ENCODE peak calls at places on chromosome 4, in ten cellular contexts. Q is WTC11, B is thoracic aorta, M is brain microvascular endothelial cell, F is AG10803, A is GM13976, N is keratinocyte, Y is A549, W is endothelial cell, R is RWPE2. T is an unnamed sample.

GRCh38 chr4:166165829-166166420 is 292.9 kb downstream of the TLL1 start:
- DNase-seq in Q (no peak), B (no peak), M (peak), F (peak), A (peak), N (no peak), Y (peak), W (peak), R (no peak), T (peak)

GRCh38 chr4:48346594-48346993 is 5.3 kb downstream of the SLAIN2 start:
- DNase-seq in Q (no peak), B (no peak), M (no peak), F (no peak), A (no peak), N (no peak), Y (no peak), W (no peak), R (no peak), T (no peak)

GRCh38 chr4:5757091-5757490 is 46.1 kb downstream of the EVC start:
- DNase-seq in Q (no peak), B (no peak), M (no peak), F (no peak), A (no peak), N (no peak), Y (no peak), W (no peak), R (no peak), T (no peak)

GRCh38 chr4:124334119-124334518 is 378.4 kb downstream of the ANKRD50 start:
- DNase-seq in Q (no peak), B (no peak), M (peak), F (peak), A (peak), N (peak), Y (peak), W (peak), R (no peak), T (peak)

GRCh38 chr4:183057255-183057654 is 41.8 kb upstream of the WWC2 start:
- DNase-seq in Q (no peak), B (no peak), M (no peak), F (no peak), A (no peak), N (no peak), Y (no peak), W (no peak), R (no peak), T (no peak)

GRCh38 chr4:119593698-119594097 is 34.9 kb downstream of the PDE5A start:
- DNase-seq in Q (no peak), B (no peak), M (no peak), F (no peak), A (no peak), N (no peak), Y (no peak), W (no peak), R (no peak), T (no peak)

GRCh38 chr4:41285202-41285876 is 28.6 kb downstream of the UCHL1 start:
- DNase-seq in Q (no peak), B (no peak), M (no peak), F (no peak), A (no peak), N (no peak), Y (no peak), W (no peak), R (no peak), T (peak)

GRCh38 chr4:103100691-103101090 is 1.1 kb upstream of the BDH2 start:
- DNase-seq in Q (no peak), B (no peak), M (no peak), F (no peak), A (no peak), N (no peak), Y (no peak), W (no peak), R (no peak), T (no peak)

GRCh38 chr4:122453384-122454000 is 3.0 kb downstream of the IL2 start:
- DNase-seq in Q (no peak), B (no peak), M (no peak), F (no peak), A (no peak), N (no peak), Y (no peak), W (no peak), R (no peak), T (no peak)

GRCh38 chr4:108972613-108973283 is 209.9 kb upstream of the ETNPPL start:
- DNase-seq in Q (no peak), B (no peak), M (no peak), F (no peak), A (no peak), N (no peak), Y (no peak), W (no peak), R (no peak), T (no peak)

GRCh38 chr4:128558896-128559669 is 250.4 kb upstream of the JADE1 start:
- DNase-seq in Q (no peak), B (no peak), M (no peak), F (peak), A (no peak), N (no peak), Y (no peak), W (no peak), R (no peak), T (peak)

GRCh38 chr4:123870283-123870876 is 473.8 kb downstream of the SPRY1 start:
- DNase-seq in Q (no peak), B (no peak), M (no peak), F (no peak), A (no peak), N (no peak), Y (no peak), W (no peak), R (no peak), T (no peak)

GRCh38 chr4:12729384-12729783 is 754.8 kb downstream of the RAB28 start:
- DNase-seq in Q (no peak), B (no peak), M (no peak), F (peak), A (peak), N (no peak), Y (peak), W (no peak), R (no peak), T (peak)
- TF ChIP-seq CTCF in Q (peak), B (peak), M (peak), F (peak), A (no peak), N (peak), Y (peak), W (peak), R (peak), T (peak)

GRCh38 chr4:77699731-77700210 is 94.2 kb downstream of the CXCL13 start:
- DNase-seq in Q (peak), B (no peak), M (peak), F (peak), A (no peak), N (peak), Y (peak), W (no peak), R (no peak), T (peak)

GRCh38 chr4:77695769-77696168 is 90.1 kb downstream of the CXCL13 start:
- DNase-seq in Q (no peak), B (no peak), M (peak), F (peak), A (no peak), N (peak), Y (peak), W (no peak), R (no peak), T (peak)

GRCh38 chr4:77692847-77693432 is 87.3 kb downstream of the CXCL13 start:
- DNase-seq in Q (no peak), B (no peak), M (no peak), F (no peak), A (no peak), N (no peak), Y (no peak), W (no peak), R (no peak), T (no peak)

GRCh38 chr4:77701111-77701510 is 95.5 kb downstream of the CXCL13 start:
- DNase-seq in Q (no peak), B (no peak), M (no peak), F (no peak), A (no peak), N (no peak), Y (no peak), W (no peak), R (no peak), T (no peak)

DNA sequence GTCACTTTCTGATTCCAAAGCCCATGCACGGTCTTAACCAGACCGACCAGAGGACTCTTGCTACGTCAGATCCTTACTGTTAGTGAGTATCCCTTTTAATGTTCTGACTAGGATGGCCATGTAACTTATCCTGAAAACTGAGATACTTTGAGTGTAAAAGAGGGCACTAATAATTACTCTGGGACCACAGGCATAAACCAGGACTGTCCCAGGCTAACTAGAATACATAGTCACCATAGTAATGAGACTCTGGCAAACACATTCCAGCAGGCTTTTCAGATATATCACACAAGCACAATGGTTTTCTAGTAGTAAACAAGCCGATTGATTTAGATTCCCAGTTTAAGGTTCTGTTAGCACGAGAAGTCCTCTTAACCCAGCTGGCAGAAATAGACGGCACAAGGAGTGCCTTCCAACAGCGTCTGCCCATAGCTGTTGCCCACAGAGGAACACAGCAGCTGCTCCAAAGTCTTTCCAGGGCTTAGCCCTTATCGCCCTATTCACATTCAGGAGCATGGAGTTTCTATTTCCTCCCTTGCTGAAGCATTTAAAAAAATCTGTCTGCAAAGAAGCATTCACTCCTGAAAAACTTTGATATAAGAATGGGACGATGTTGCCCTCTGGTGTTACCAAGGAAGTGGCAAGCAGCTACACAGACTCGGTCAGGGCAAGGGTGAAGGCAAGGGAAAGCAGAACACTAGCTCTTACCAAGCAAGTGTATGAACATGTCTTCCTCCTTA is 92.4 kb downstream of the CXCL13 start:
- DNase-seq in Q (peak), B (no peak), M (peak), F (peak), A (no peak), N (no peak), Y (peak), W (peak), R (no peak), T (peak)
- TF ChIP-seq CTCF in Q (no peak), B (no peak), M (peak), F (peak), A (no peak), N (peak), Y (peak), W (no peak), R (peak), T (peak)

DNA sequence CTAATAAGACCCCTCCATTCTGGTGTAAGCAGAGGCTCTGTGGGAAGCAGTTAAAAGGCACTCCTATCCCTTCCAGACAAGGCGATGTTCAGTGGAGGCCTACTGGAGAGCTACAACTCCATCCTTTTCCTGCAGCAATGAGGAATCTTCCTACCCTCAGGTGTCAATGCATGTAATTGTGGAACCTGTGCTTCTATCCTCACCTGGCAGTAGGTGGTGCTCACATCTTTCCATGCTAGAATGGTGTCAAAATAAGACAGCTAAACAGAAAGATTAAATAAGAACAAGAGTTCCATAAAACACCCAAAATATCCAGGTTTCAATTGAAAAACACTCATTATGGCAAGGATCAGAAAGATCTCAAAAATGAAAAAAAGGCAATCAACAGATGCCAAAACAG is 224.6 kb downstream of the IL15 start:
- DNase-seq in Q (no peak), B (no peak), M (no peak), F (no peak), A (no peak), N (no peak), Y (peak), W (no peak), R (no peak), T (no peak)
- TF ChIP-seq CTCF in Q (no peak), B (no peak), M (no peak), F (no peak), A (no peak), N (peak), Y (no peak), W (no peak), R (peak), T (no peak)

GRCh38 chr4:89562715-89563114 is 255.1 kb upstream of the GPRIN3 start:
- DNase-seq in Q (no peak), B (no peak), M (no peak), F (no peak), A (no peak), N (no peak), Y (no peak), W (no peak), R (no peak), T (no peak)

GRCh38 chr4:89556596-89557305 is 249.2 kb upstream of the GPRIN3 start:
- DNase-seq in Q (no peak), B (no peak), M (no peak), F (no peak), A (no peak), N (no peak), Y (no peak), W (no peak), R (no peak), T (no peak)

GRCh38 chr4:89561051-89561450 is 253.5 kb upstream of the GPRIN3 start:
- DNase-seq in Q (no peak), B (no peak), M (no peak), F (no peak), A (no peak), N (no peak), Y (no peak), W (no peak), R (no peak), T (no peak)

GRCh38 chr4:89563431-89563830 is 255.8 kb upstream of the GPRIN3 start:
- DNase-seq in Q (no peak), B (no peak), M (no peak), F (no peak), A (no peak), N (no peak), Y (no peak), W (no peak), R (no peak), T (no peak)

GRCh38 chr4:89558147-89558546 is 250.5 kb upstream of the GPRIN3 start:
- DNase-seq in Q (no peak), B (no peak), M (no peak), F (no peak), A (no peak), N (no peak), Y (peak), W (no peak), R (no peak), T (no peak)
- TF ChIP-seq CTCF in Q (no peak), B (no peak), M (peak), F (peak), A (no peak), N (peak), Y (no peak), W (peak), R (peak), T (peak)

T was measured in cardiac fibroblast.